ENCODE peak calls at places on chromosomes 12 and 14, in five cellular contexts. U is esophagus muscularis mucosa, X is tibial artery, W is ovary, D is left ventricle myocardium inferior. T is an unnamed sample.

GRCh38 chr12:958449-959123 is 9.1 kb upstream of the RAD52 start:
- DNase-seq in U (no peak), X (no peak), W (no peak), D (no peak), T (no peak)

GRCh38 chr14:95993768-95994592 is 45.2 kb upstream of the C14orf132 start:
- DNase-seq in U (no peak), X (no peak), W (peak), D (no peak), T (no peak)

GRCh38 chr12:106303202-106303820 is 778 bp downstream of the TCP11L2 start:
- DNase-seq in U (peak), X (peak), W (peak), D (peak), T (no peak)

GRCh38 chr14:89417469-89418225 is 614 bp upstream of the FOXN3 start:
- DNase-seq in U (peak), X (peak), W (peak), D (peak), T (no peak)

GRCh38 chr14:96077983-96078686 is 39.0 kb downstream of the C14orf132 start:
- DNase-seq in U (no peak), X (no peak), W (no peak), D (no peak), T (peak)

GRCh38 chr12:68109444-68110217 is 49.9 kb downstream of the IFNG start:
- DNase-seq in U (no peak), X (no peak), W (no peak), D (no peak), T (no peak)

GRCh38 chr12:92627511-92627910 is 75.3 kb upstream of the PLEKHG7 start:
- DNase-seq in U (no peak), X (no peak), W (no peak), D (no peak), T (no peak)

GRCh38 chr12:49705479-49706267 is 1.5 kb downstream of the FMNL3 start:
- DNase-seq in U (no peak), X (peak), W (peak), D (peak), T (no peak)

GRCh38 chr12:89525002-89525823 is 617 bp upstream of the GALNT4 start:
- DNase-seq in U (no peak), X (peak), W (peak), D (peak), T (no peak)

GRCh38 chr14:99120147-99121026 is 151.6 kb downstream of the BCL11B start:
- DNase-seq in U (peak), X (peak), W (no peak), D (no peak), T (no peak)

GRCh38 chr12:71942259-71942658 is 3.6 kb downstream of the TPH2 start:
- DNase-seq in U (no peak), X (no peak), W (no peak), D (no peak), T (no peak)

GRCh38 chr14:52706286-52706685 is 714 bp upstream of the PSMC6 start:
- DNase-seq in U (no peak), X (no peak), W (no peak), D (no peak), T (no peak)

GRCh38 chr12:12214635-12215131 is 52.2 kb downstream of the LRP6 start:
- DNase-seq in U (no peak), X (no peak), W (no peak), D (no peak), T (no peak)

GRCh38 chr14:50213795-50214194 is 17.6 kb downstream of the SOS2 start:
- DNase-seq in U (no peak), X (no peak), W (no peak), D (no peak), T (no peak)

GRCh38 chr14:96727490-96727889 is 69.7 kb upstream of the VRK1 start:
- DNase-seq in U (no peak), X (no peak), W (no peak), D (no peak), T (no peak)

GRCh38 chr12:45051490-45052105 is 699 bp upstream of the DBX2 start:
- DNase-seq in U (no peak), X (no peak), W (no peak), D (no peak), T (no peak)

GRCh38 chr14:49637534-49638078 is 2.6 kb upstream of the DNAAF2 start:
- DNase-seq in U (no peak), X (no peak), W (no peak), D (no peak), T (no peak)

GRCh38 chr12:109693653-109694224 is 19.9 kb upstream of the FAM222A start:
- DNase-seq in U (no peak), X (no peak), W (no peak), D (no peak), T (no peak)

GRCh38 chr14:38828183-38828877 is 274.7 kb downstream of the SEC23A start:
- DNase-seq in U (no peak), X (no peak), W (no peak), D (no peak), T (no peak)

GRCh38 chr12:64522807-64523206 is 70.9 kb downstream of the TBK1 start:
- DNase-seq in U (no peak), X (no peak), W (no peak), D (no peak), T (no peak)

GRCh38 chr14:103512701-103513611 is 9.7 kb downstream of the CKB start:
- DNase-seq in U (no peak), X (peak), W (peak), D (peak), T (peak)

GRCh38 chr12:108312885-108313203 is 26.3 kb downstream of the CMKLR1 start:
- DNase-seq in U (no peak), X (peak), W (peak), D (peak), T (no peak)

GRCh38 chr12:38282886-38283285 is 33.7 kb upstream of the ALG10B start:
- DNase-seq in U (no peak), X (no peak), W (no peak), D (no peak), T (peak)

GRCh38 chr14:90726656-90727055 is 89.6 kb downstream of the TTC7B start:
- DNase-seq in U (peak), X (peak), W (no peak), D (no peak), T (peak)

GRCh38 chr14:96078687-96079016 is 39.5 kb downstream of the C14orf132 start:
- DNase-seq in U (no peak), X (no peak), W (no peak), D (no peak), T (no peak)

GRCh38 chr12:89707992-89708792 is 446 bp downstream of the ATP2B1 start:
- DNase-seq in U (no peak), X (peak), W (peak), D (peak), T (no peak)

GRCh38 chr14:96039633-96040311 is 610 bp downstream of the C14orf132 start:
- DNase-seq in U (no peak), X (no peak), W (peak), D (no peak), T (no peak)

GRCh38 chr14:62654641-62655040 is 390.6 kb downstream of the KCNH5 start:
- DNase-seq in U (no peak), X (no peak), W (no peak), D (no peak), T (no peak)

GRCh38 chr14:70289138-70289537 is 70.3 kb downstream of the COX16 start:
- DNase-seq in U (no peak), X (no peak), W (no peak), D (no peak), T (no peak)
- H3K27ac ChIP-seq in U (no peak), X (no peak), W (no peak), D (no peak), T (no peak)

GRCh38 chr12:51951843-51952722 is 584 bp downstream of the ACVR1B start:
- DNase-seq in U (no peak), X (peak), W (peak), D (no peak), T (no peak)

GRCh38 chr12:51950682-51951198 is 759 bp upstream of the ACVR1B start:
- DNase-seq in U (no peak), X (no peak), W (no peak), D (no peak), T (no peak)

GRCh38 chr12:51949342-51950030 is 2.0 kb upstream of the ACVR1B start:
- DNase-seq in U (no peak), X (no peak), W (no peak), D (no peak), T (no peak)

GRCh38 chr12:51953011-51953568 is 1.6 kb downstream of the ACVR1B start:
- DNase-seq in U (no peak), X (no peak), W (no peak), D (no peak), T (no peak)

GRCh38 chr12:51951199-51951842 is at the start of gene ACVR1B:
- DNase-seq in U (peak), X (peak), W (peak), D (peak), T (peak)
- H3K27ac ChIP-seq in U (peak), X (peak), W (peak), D (peak), T (peak)

DNA sequence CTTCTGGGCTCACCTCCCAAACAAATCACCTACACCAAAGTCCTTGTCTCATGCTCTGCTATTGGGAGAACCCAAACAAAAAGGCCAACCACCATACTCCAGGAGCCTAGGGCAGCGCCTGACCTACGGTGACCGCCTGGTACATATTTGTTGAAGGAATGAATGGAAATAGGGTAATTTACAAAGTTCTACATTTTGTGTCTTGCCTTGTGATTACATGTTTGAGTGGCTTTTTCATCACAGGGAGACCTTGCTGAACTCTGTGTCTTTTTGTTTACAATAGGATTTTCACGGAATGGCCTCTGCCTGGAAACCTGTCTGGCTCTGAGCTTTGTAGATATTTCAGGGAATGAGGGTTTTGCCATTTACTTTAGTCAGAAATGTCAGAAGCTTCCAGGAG is 11.3 kb upstream of the PRIMA1 start:
- DNase-seq in U (no peak), X (no peak), W (no peak), D (no peak), T (no peak)
- H3K27ac ChIP-seq in U (peak), X (peak), W (no peak), D (no peak), T (no peak)

GRCh38 chr14:21993070-21993469 is 319.5 kb upstream of the OR4E1 start:
- DNase-seq in U (no peak), X (no peak), W (no peak), D (no peak), T (no peak)

GRCh38 chr14:21999400-21999799 is 325.8 kb upstream of the OR4E1 start:
- DNase-seq in U (no peak), X (no peak), W (no peak), D (no peak), T (no peak)

GRCh38 chr14:21995332-21995731 is 321.7 kb upstream of the OR4E1 start:
- DNase-seq in U (no peak), X (no peak), W (no peak), D (no peak), T (no peak)

GRCh38 chr14:21993837-21994236 is 320.2 kb upstream of the OR4E1 start:
- DNase-seq in U (no peak), X (no peak), W (no peak), D (no peak), T (no peak)

DNA sequence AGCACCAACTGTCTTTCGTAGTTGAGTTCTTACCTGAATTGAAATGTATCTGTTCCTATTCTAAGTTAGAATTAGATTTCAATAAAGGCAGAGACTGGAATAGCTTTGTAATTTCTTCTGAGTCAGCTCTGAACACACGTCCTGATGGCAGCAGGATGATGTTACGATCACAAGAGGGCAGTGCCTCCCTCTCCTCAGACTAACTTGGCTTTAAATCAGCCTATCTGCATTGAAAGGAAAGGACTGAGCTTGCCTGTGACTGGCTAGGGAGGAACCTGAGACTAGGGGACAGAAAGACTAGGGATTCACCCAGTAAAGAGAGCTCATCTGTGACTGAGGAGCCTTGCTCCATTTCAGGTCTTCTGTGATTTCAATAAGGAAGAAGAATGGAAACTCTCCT is 323.7 kb upstream of the OR4E1 start:
- DNase-seq in U (no peak), X (no peak), W (no peak), D (no peak), T (peak)
- H3K27ac ChIP-seq in U (no peak), X (no peak), W (no peak), D (no peak), T (no peak)

T was measured in epithelial cell of prostate.